ENCODE peak calls at places on chromosomes 2 and 18, in ten cellular contexts. K is MM.1S; I is astrocyte; Z is CD4-positive, alpha-beta memory T cell; T is GM23338; D is fibroblast of lung; O is AG04450; E is Panc1; W is heart right ventricle; R is mesendoderm. L is an unnamed sample.

GRCh38 chr2:105773568-105773967 is 28.9 kb downstream of the NCK2 start:
- DNase-seq in K (no peak), I (peak; percentile 17), Z (no peak), T (no peak), D (no peak), O (no peak), E (no peak), W (peak; percentile 50), R (no peak), L (no peak)

GRCh38 chr18:9546468-9546867 is 67.9 kb downstream of the PPP4R1 start:
- DNase-seq in K (no peak), I (no peak), Z (no peak), T (no peak), D (no peak), O (no peak), E (no peak), W (no peak), R (no peak), L (no peak)

GRCh38 chr2:42859006-42859552 is 66.7 kb upstream of the HAAO start:
- DNase-seq in K (peak; percentile 56), I (peak; percentile 44), Z (peak; percentile 33), T (peak; percentile 81), D (peak; percentile 88), O (peak; percentile 68), E (peak; percentile 67), W (peak; percentile 81), R (peak; percentile 78), L (peak; percentile 58)

GRCh38 chr2:207695293-207695692 is 16.1 kb upstream of the CCNYL1 start:
- DNase-seq in K (no peak), I (no peak), Z (no peak), T (no peak), D (no peak), O (no peak), E (no peak), W (no peak), R (no peak), L (no peak)

GRCh38 chr2:187541086-187542085 is 12.8 kb downstream of the TFPI start:
- DNase-seq in K (no peak), I (peak; percentile 96), Z (no peak), T (no peak), D (peak; percentile 95), O (peak; percentile 49), E (no peak), W (peak; percentile 25), R (no peak), L (no peak)

GRCh38 chr2:143936758-143937562 is 583.0 kb downstream of the ZEB2 start:
- DNase-seq in K (no peak), I (peak; percentile 40), Z (no peak), T (peak; percentile 81), D (peak; percentile 49), O (no peak), E (no peak), W (peak; percentile 10), R (peak; percentile 70), L (peak; percentile 83)

GRCh38 chr2:102099536-102100293 is 42.8 kb upstream of the IL1R1 start:
- DNase-seq in K (no peak), I (peak; percentile 38), Z (no peak), T (no peak), D (peak; percentile 48), O (no peak), E (no peak), W (no peak), R (no peak), L (no peak)

GRCh38 chr2:224518806-224519580 is 66.2 kb downstream of the CUL3 start:
- DNase-seq in K (no peak), I (peak; percentile 83), Z (no peak), T (no peak), D (peak; percentile 65), O (peak; percentile 39), E (no peak), W (no peak), R (peak; percentile 7), L (no peak)

GRCh38 chr18:3211236-3211992 is 8.4 kb downstream of the MYOM1 start:
- DNase-seq in K (no peak), I (peak; percentile 8), Z (no peak), T (no peak), D (peak; percentile 51), O (no peak), E (no peak), W (peak; percentile 36), R (no peak), L (no peak)

GRCh38 chr2:88590998-88591613 is 36.2 kb downstream of the EIF2AK3 start:
- DNase-seq in K (peak; percentile 69), I (peak; percentile 40), Z (peak; percentile 42), T (peak; percentile 84), D (peak; percentile 80), O (peak; percentile 37), E (peak; percentile 58), W (peak; percentile 55), R (peak; percentile 77), L (no peak)

GRCh38 chr2:75182606-75183005 is 16.7 kb downstream of the TACR1 start:
- DNase-seq in K (no peak), I (no peak), Z (no peak), T (no peak), D (no peak), O (no peak), E (no peak), W (no peak), R (no peak), L (no peak)

GRCh38 chr2:232523682-232524597 is 2.0 kb upstream of the CHRND start:
- DNase-seq in K (no peak), I (peak; percentile 6), Z (no peak), T (peak; percentile 95), D (peak; percentile 15), O (no peak), E (no peak), W (no peak), R (peak; percentile 88), L (peak; percentile 60)

GRCh38 chr2:55012648-55013484 is 37.4 kb downstream of the RTN4 start:
- DNase-seq in K (peak; percentile 14), I (no peak), Z (no peak), T (no peak), D (no peak), O (no peak), E (no peak), W (no peak), R (no peak), L (no peak)
- H3K27ac ChIP-seq in K (peak overlapping the region; percentile 83), I (no peak overlapping the region), Z (no peak overlapping the region), T (no peak overlapping the region), D (no peak overlapping the region), O (no peak overlapping the region), E (peak overlapping the region; percentile 91), W (no peak overlapping the region), R (no peak overlapping the region), L (no peak overlapping the region)

DNA sequence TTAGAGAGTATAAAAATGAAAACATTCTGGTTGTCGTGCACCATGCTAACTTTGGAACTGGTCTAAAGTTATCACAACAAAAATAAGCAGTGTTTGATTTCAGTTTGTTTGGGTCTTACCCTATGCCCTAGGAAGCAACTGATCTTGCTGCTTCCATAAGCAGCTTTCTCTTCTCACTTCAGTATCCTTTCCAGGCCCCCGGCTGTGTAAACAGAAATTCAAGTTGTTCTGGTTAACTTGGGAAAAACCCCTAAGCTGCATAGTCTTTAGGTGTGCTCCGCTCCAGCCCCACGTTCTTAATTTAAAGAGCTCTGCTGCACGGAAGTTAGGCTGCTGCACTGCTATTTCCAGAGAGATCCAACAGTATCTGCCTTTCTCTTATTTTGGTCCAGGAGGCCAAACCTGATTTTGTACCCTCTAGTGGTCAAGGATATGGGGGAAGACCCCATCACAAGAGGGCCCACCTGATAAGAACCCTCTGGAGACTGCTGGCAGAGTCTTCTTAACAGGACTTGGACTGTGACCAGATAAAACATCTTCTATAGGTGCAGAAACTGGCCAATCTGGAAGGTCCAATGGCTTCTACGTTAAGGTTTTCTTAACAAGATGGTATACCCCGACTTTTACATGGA is 69.1 kb downstream of the FEZ2 start:
- DNase-seq in K (no peak), I (no peak), Z (no peak), T (no peak), D (no peak), O (no peak), E (no peak), W (no peak), R (no peak), L (no peak)
- H3K27ac ChIP-seq in K (peak overlapping the region; percentile 17), I (no peak overlapping the region), Z (no peak overlapping the region), T (no peak overlapping the region), D (peak overlapping the region; percentile 17), O (no peak overlapping the region), E (no peak overlapping the region), W (no peak overlapping the region), R (no peak overlapping the region), L (no peak overlapping the region)

GRCh38 chr2:191636235-191636543 is 41.7 kb upstream of the NABP1 start:
- DNase-seq in K (no peak), I (peak; percentile 97), Z (no peak), T (no peak), D (peak; percentile 55), O (peak; percentile 74), E (no peak), W (no peak), R (peak; percentile 38), L (no peak)

GRCh38 chr2:191635333-191636234 is 42.4 kb upstream of the NABP1 start:
- DNase-seq in K (peak; percentile 58), I (peak; percentile 95), Z (no peak), T (no peak), D (peak; percentile 46), O (peak; percentile 78), E (no peak), W (no peak), R (peak; percentile 30), L (no peak)

GRCh38 chr2:191638079-191638801 is 39.7 kb upstream of the NABP1 start:
- DNase-seq in K (no peak), I (no peak), Z (no peak), T (peak; percentile 3), D (no peak), O (no peak), E (peak; percentile 73), W (no peak), R (peak; percentile 32), L (no peak)

GRCh38 chr2:191637182-191638078 is 40.5 kb upstream of the NABP1 start:
- DNase-seq in K (peak; percentile 64), I (peak; percentile 74), Z (peak; percentile 33), T (no peak), D (peak; percentile 58), O (no peak), E (peak; percentile 87), W (no peak), R (peak; percentile 21), L (no peak)

GRCh38 chr2:191636586-191636985 is 41.4 kb upstream of the NABP1 start:
- DNase-seq in K (no peak), I (no peak), Z (no peak), T (no peak), D (no peak), O (no peak), E (no peak), W (no peak), R (no peak), L (no peak)
- H3K27ac ChIP-seq in K (no peak overlapping the region), I (peak overlapping the region; percentile 97), Z (no peak overlapping the region), T (no peak overlapping the region), D (peak overlapping the region; percentile 76), O (peak overlapping the region; percentile 42), E (peak overlapping the region; percentile 49), W (no peak overlapping the region), R (no peak overlapping the region), L (no peak overlapping the region)

DNA sequence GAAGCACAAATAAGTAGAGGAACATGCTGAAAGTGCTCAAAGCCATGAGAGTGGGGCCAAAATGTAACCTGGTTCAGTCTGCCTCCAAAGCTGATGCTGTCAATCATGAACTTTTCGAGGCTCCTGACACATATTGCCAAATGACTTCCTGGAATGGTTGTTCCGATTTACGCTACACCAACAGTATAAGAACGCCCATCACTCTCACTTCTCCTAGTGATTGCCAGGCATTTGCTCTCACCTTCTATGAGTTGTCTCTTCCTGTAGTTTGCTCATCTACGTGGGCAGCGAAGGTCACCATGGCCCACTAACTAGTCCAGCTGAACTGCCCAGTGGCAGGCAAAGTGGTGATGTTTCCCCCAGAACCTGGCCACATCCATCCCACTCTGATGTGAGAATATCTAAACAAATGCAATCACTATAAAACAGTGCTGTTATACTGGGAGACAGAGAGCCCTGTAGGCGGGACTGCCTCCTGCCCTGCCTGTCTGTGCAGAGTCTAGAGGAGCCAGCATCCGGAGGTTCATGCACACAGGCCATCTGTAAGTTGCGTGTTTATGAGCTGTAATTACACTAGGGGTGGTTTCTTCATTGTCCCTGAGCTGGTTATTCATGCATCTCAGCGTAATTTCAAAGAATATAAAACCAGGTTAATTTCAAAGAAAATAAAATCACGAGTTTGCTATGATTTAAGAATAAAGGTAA is 8.8 kb upstream of the CABLES1 start:
- DNase-seq in K (no peak), I (no peak), Z (no peak), T (no peak), D (no peak), O (no peak), E (no peak), W (no peak), R (no peak), L (no peak)
- H3K27ac ChIP-seq in K (no peak overlapping the region), I (no peak overlapping the region), Z (no peak overlapping the region), T (no peak overlapping the region), D (no peak overlapping the region), O (no peak overlapping the region), E (peak overlapping the region; percentile 62), W (no peak overlapping the region), R (no peak overlapping the region), L (no peak overlapping the region)

L was measured in ovary.